ENCODE peak calls at places on chromosomes 4 and X, in eight cellular contexts. One of them, this sample, is unnamed.

GRCh38 chrX:46485897-46486296 is 59.3 kb downstream of the ZNF674 start:
- DNase-seq in endothelial cell of umbilical vein: no peak
- DNase-seq in lung: no peak
- DNase-seq in mesendoderm: peak
- DNase-seq in fibroblast of lung: no peak
- DNase-seq in breast epithelium: no peak
- DNase-seq in cardiac muscle cell: no peak
- DNase-seq in neural progenitor cell: peak
- DNase-seq in this sample: no peak

GRCh38 chrX:39850630-39851152 is 247.1 kb downstream of the BCOR start:
- DNase-seq in endothelial cell of umbilical vein: no peak
- DNase-seq in fibroblast of lung: peak
- DNase-seq in lung: no peak
- DNase-seq in neural progenitor cell: no peak
- DNase-seq in cardiac muscle cell: no peak
- DNase-seq in breast epithelium: no peak
- DNase-seq in mesendoderm: peak
- DNase-seq in this sample: no peak

GRCh38 chr4:3037957-3038451 is 36.3 kb downstream of the HTT-AS start:
- DNase-seq in mesendoderm: no peak
- DNase-seq in lung: no peak
- DNase-seq in cardiac muscle cell: peak
- DNase-seq in breast epithelium: no peak
- DNase-seq in neural progenitor cell: no peak
- DNase-seq in fibroblast of lung: no peak
- DNase-seq in endothelial cell of umbilical vein: no peak
- DNase-seq in this sample: no peak

GRCh38 chr4:76485450-76485849 is 50.4 kb downstream of the SHROOM3 start:
- DNase-seq in neural progenitor cell: peak
- DNase-seq in endothelial cell of umbilical vein: no peak
- DNase-seq in lung: no peak
- DNase-seq in breast epithelium: no peak
- DNase-seq in cardiac muscle cell: peak
- DNase-seq in fibroblast of lung: no peak
- DNase-seq in mesendoderm: peak
- DNase-seq in this sample: no peak

GRCh38 chr4:17260395-17260907 is 251.4 kb downstream of the QDPR start:
- DNase-seq in cardiac muscle cell: no peak
- DNase-seq in mesendoderm: no peak
- DNase-seq in endothelial cell of umbilical vein: no peak
- DNase-seq in lung: no peak
- DNase-seq in breast epithelium: no peak
- DNase-seq in neural progenitor cell: no peak
- DNase-seq in fibroblast of lung: no peak
- DNase-seq in this sample: no peak

GRCh38 chr4:181647396-181648107 is 595.6 kb upstream of the TENM3 start:
- DNase-seq in fibroblast of lung: peak
- DNase-seq in mesendoderm: no peak
- DNase-seq in breast epithelium: no peak
- DNase-seq in neural progenitor cell: peak
- DNase-seq in lung: no peak
- DNase-seq in endothelial cell of umbilical vein: no peak
- DNase-seq in cardiac muscle cell: no peak
- DNase-seq in this sample: no peak

GRCh38 chr4:22504931-22505330 is 10.9 kb downstream of the ADGRA3 start:
- DNase-seq in cardiac muscle cell: no peak
- DNase-seq in lung: no peak
- DNase-seq in neural progenitor cell: no peak
- DNase-seq in endothelial cell of umbilical vein: no peak
- DNase-seq in mesendoderm: no peak
- DNase-seq in fibroblast of lung: no peak
- DNase-seq in breast epithelium: no peak
- DNase-seq in this sample: no peak

GRCh38 chrX:39724544-39724943 is 373.2 kb downstream of the BCOR start:
- DNase-seq in cardiac muscle cell: no peak
- DNase-seq in neural progenitor cell: no peak
- DNase-seq in mesendoderm: no peak
- DNase-seq in breast epithelium: no peak
- DNase-seq in fibroblast of lung: no peak
- DNase-seq in lung: no peak
- DNase-seq in endothelial cell of umbilical vein: no peak
- DNase-seq in this sample: no peak

GRCh38 chrX:106341823-106342222 is 173.7 kb downstream of the PWWP3B start:
- DNase-seq in lung: no peak
- DNase-seq in cardiac muscle cell: no peak
- DNase-seq in breast epithelium: no peak
- DNase-seq in mesendoderm: peak
- DNase-seq in neural progenitor cell: peak
- DNase-seq in fibroblast of lung: peak
- DNase-seq in endothelial cell of umbilical vein: no peak
- DNase-seq in this sample: no peak

GRCh38 chr4:8002525-8003309 is 63.1 kb upstream of the AFAP1 start:
- DNase-seq in cardiac muscle cell: peak
- DNase-seq in lung: no peak
- DNase-seq in endothelial cell of umbilical vein: no peak
- DNase-seq in mesendoderm: no peak
- DNase-seq in fibroblast of lung: no peak
- DNase-seq in neural progenitor cell: no peak
- DNase-seq in breast epithelium: no peak
- DNase-seq in this sample: no peak

GRCh38 chrX:15866141-15866540 is 11.5 kb upstream of the AP1S2 start:
- DNase-seq in neural progenitor cell: no peak
- DNase-seq in breast epithelium: no peak
- DNase-seq in mesendoderm: no peak
- DNase-seq in lung: no peak
- DNase-seq in endothelial cell of umbilical vein: no peak
- DNase-seq in cardiac muscle cell: no peak
- DNase-seq in fibroblast of lung: no peak
- DNase-seq in this sample: no peak

GRCh38 chrX:41303013-41303412 is 30.9 kb upstream of the DDX3X start:
- DNase-seq in fibroblast of lung: no peak
- DNase-seq in mesendoderm: no peak
- DNase-seq in breast epithelium: no peak
- DNase-seq in cardiac muscle cell: no peak
- DNase-seq in lung: no peak
- DNase-seq in neural progenitor cell: no peak
- DNase-seq in endothelial cell of umbilical vein: no peak
- DNase-seq in this sample: no peak

GRCh38 chr4:150139297-150139696 is 61.1 kb downstream of the DCLK2 start:
- DNase-seq in neural progenitor cell: no peak
- DNase-seq in breast epithelium: no peak
- DNase-seq in cardiac muscle cell: no peak
- DNase-seq in mesendoderm: no peak
- DNase-seq in lung: no peak
- DNase-seq in endothelial cell of umbilical vein: no peak
- DNase-seq in fibroblast of lung: no peak
- DNase-seq in this sample: no peak

GRCh38 chr4:83114576-83114975 is at the start of gene PLAC8:
- DNase-seq in breast epithelium: no peak
- DNase-seq in mesendoderm: peak
- DNase-seq in fibroblast of lung: no peak
- DNase-seq in lung: no peak
- DNase-seq in neural progenitor cell: no peak
- DNase-seq in endothelial cell of umbilical vein: no peak
- DNase-seq in cardiac muscle cell: no peak
- DNase-seq in this sample: no peak

DNA sequence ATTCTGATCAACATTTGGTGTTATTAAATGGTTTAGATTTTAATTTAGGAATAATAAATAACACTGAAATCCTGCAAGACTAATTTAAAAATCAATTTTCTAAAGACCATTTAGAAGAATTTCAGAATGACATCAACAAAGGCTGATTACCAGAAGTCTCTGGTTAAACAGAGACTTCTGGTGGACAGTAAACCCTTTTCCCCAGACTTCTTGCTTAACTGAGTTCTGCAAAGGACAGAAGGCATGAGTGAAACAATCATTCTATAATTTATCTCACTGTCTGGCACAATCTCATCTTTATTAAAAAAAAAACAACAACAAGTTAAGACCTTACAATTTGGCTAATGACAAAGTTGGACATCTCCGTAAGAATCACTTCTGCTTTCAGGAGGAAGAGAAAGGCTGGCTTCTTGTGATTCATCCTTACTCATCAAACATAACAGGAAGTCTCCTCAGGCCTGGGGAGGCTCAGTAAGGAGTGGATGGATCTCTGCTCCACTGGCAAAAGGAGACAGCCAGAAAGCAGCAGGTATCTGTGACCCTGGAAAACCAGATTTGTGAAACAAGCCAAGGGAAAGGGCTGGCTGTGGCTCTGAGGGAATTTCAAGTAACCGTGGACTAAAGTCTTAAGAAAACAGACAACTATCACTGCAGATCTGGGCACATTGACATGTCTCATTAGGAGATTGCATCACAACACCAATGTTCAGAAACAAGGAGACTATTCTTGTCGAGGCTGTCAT is 908 bp upstream of the TLR6 start:
- DNase-seq in endothelial cell of umbilical vein: peak
- DNase-seq in lung: peak
- DNase-seq in mesendoderm: peak
- DNase-seq in breast epithelium: peak
- DNase-seq in cardiac muscle cell: no peak
- DNase-seq in fibroblast of lung: peak
- DNase-seq in neural progenitor cell: no peak
- DNase-seq in this sample: peak
- H3K4me3 ChIP-seq in endothelial cell of umbilical vein: no peak
- H3K4me3 ChIP-seq in lung: no peak
- H3K4me3 ChIP-seq in mesendoderm: no peak
- H3K4me3 ChIP-seq in breast epithelium: no peak
- H3K4me3 ChIP-seq in cardiac muscle cell: no peak
- H3K4me3 ChIP-seq in fibroblast of lung: peak
- H3K4me3 ChIP-seq in neural progenitor cell: no peak
- H3K4me3 ChIP-seq in this sample: no peak

DNA sequence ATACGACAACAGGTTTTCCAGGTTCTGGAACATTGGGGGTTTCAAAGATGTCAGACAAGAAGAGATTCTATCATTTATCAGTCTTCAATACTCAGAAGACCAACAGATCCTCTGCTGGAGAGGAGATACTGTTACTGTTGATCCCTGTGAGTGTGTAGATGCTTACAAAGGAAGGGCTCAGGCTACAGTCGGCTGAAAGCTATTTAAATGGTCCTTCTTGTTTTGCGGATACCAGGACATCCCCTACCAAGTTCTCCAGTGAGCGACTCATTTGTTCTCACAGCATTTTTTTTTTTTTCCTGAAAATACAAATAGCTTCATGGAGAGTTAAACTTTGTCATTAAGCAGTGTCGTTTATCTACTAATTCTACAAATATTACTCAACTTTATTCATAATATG is 201.6 kb downstream of the CAMK2D start:
- DNase-seq in mesendoderm: no peak
- DNase-seq in fibroblast of lung: no peak
- DNase-seq in neural progenitor cell: peak
- DNase-seq in lung: no peak
- DNase-seq in cardiac muscle cell: no peak
- DNase-seq in endothelial cell of umbilical vein: no peak
- DNase-seq in breast epithelium: no peak
- DNase-seq in this sample: no peak
- H3K27ac ChIP-seq in mesendoderm: no peak
- H3K27ac ChIP-seq in fibroblast of lung: no peak
- H3K27ac ChIP-seq in neural progenitor cell: no peak
- H3K27ac ChIP-seq in lung: no peak
- H3K27ac ChIP-seq in cardiac muscle cell: no peak
- H3K27ac ChIP-seq in endothelial cell of umbilical vein: no peak
- H3K27ac ChIP-seq in breast epithelium: no peak
- H3K27ac ChIP-seq in this sample: no peak

GRCh38 chr4:94995684-94996394 is 238.1 kb downstream of the BMPR1B start:
- DNase-seq in breast epithelium: no peak
- DNase-seq in endothelial cell of umbilical vein: peak
- DNase-seq in lung: no peak
- DNase-seq in fibroblast of lung: peak
- DNase-seq in neural progenitor cell: peak
- DNase-seq in mesendoderm: peak
- DNase-seq in cardiac muscle cell: peak
- DNase-seq in this sample: no peak
- H3K4me3 ChIP-seq in breast epithelium: no peak
- H3K4me3 ChIP-seq in endothelial cell of umbilical vein: no peak
- H3K4me3 ChIP-seq in lung: peak
- H3K4me3 ChIP-seq in fibroblast of lung: no peak
- H3K4me3 ChIP-seq in neural progenitor cell: no peak
- H3K4me3 ChIP-seq in mesendoderm: no peak
- H3K4me3 ChIP-seq in cardiac muscle cell: no peak
- H3K4me3 ChIP-seq in this sample: no peak

GRCh38 chrX:48918303-48918643 is 551 bp downstream of the PIM2 start:
- DNase-seq in cardiac muscle cell: no peak
- DNase-seq in mesendoderm: no peak
- DNase-seq in endothelial cell of umbilical vein: no peak
- DNase-seq in fibroblast of lung: no peak
- DNase-seq in neural progenitor cell: peak
- DNase-seq in breast epithelium: no peak
- DNase-seq in lung: no peak
- DNase-seq in this sample: no peak
- H3K27ac ChIP-seq in cardiac muscle cell: no peak
- H3K27ac ChIP-seq in mesendoderm: no peak
- H3K27ac ChIP-seq in endothelial cell of umbilical vein: no peak
- H3K27ac ChIP-seq in fibroblast of lung: peak
- H3K27ac ChIP-seq in neural progenitor cell: no peak
- H3K27ac ChIP-seq in breast epithelium: peak
- H3K27ac ChIP-seq in lung: no peak
- H3K27ac ChIP-seq in this sample: peak

DNA sequence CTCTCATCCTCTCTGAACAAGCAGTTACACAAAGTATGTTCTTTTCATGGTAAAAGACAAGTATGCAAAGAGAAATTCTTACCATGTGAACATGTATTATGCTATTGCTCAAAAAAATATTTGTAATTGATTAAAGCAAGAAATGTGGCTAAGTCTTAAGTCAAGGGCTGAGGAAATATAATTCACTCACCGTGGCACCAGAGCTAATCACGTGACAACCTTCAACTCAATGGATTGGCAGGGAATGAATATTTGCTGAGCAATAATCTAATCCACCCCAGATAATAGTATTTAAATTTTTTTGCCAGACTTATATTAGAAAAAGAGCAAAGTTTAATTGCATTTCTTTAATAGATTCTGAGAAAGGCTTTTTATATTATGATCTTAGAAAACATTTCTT is 310.2 kb downstream of the HS3ST1 start:
- DNase-seq in neural progenitor cell: no peak
- DNase-seq in fibroblast of lung: no peak
- DNase-seq in mesendoderm: no peak
- DNase-seq in cardiac muscle cell: no peak
- DNase-seq in breast epithelium: no peak
- DNase-seq in lung: no peak
- DNase-seq in endothelial cell of umbilical vein: no peak
- DNase-seq in this sample: no peak
- H3K4me3 ChIP-seq in neural progenitor cell: no peak
- H3K4me3 ChIP-seq in fibroblast of lung: no peak
- H3K4me3 ChIP-seq in mesendoderm: no peak
- H3K4me3 ChIP-seq in cardiac muscle cell: no peak
- H3K4me3 ChIP-seq in breast epithelium: no peak
- H3K4me3 ChIP-seq in lung: no peak
- H3K4me3 ChIP-seq in endothelial cell of umbilical vein: no peak
- H3K4me3 ChIP-seq in this sample: no peak

This sample was measured in Peyer's patch.